ENCODE peak calls at places on chromosomes 2 and 18, in nine cellular contexts. O is epithelial cell of esophagus, Q is Panc1, K is bronchial epithelial cell, X is fibroblast of pulmonary artery, A is psoas muscle, P is GM12864, S is AG09309, D is left ventricle myocardium inferior. M is an unnamed sample.

GRCh38 chr2:177282101-177282573 is 17.6 kb upstream of the NFE2L2 start:
- DNase-seq in O (no peak), Q (no peak), K (no peak), X (no peak), A (peak; percentile 71), P (no peak), S (no peak), D (peak; percentile 33), M (peak; percentile 36)

GRCh38 chr2:239721531-239721930 is 303.6 kb downstream of the NDUFA10 start:
- DNase-seq in O (no peak), Q (no peak), K (no peak), X (no peak), A (peak; percentile 41), P (no peak), S (no peak), D (no peak), M (no peak)

GRCh38 chr2:137190411-137191190 is 425.3 kb downstream of the THSD7B start:
- DNase-seq in O (no peak), Q (no peak), K (no peak), X (no peak), A (no peak), P (no peak), S (no peak), D (peak; percentile 22), M (no peak)

GRCh38 chr2:16105664-16106281 is 165.4 kb downstream of the MYCN start:
- DNase-seq in O (no peak), Q (no peak), K (no peak), X (no peak), A (no peak), P (no peak), S (no peak), D (no peak), M (no peak)

GRCh38 chr2:79855264-79856006 is 342.6 kb downstream of the CTNNA2 start:
- DNase-seq in O (no peak), Q (no peak), K (no peak), X (no peak), A (no peak), P (no peak), S (no peak), D (no peak), M (peak; percentile 10)

GRCh38 chr2:136246086-136246669 is 128.2 kb upstream of the CXCR4 start:
- DNase-seq in O (peak; percentile 35), Q (no peak), K (peak; percentile 44), X (peak; percentile 38), A (peak; percentile 63), P (no peak), S (no peak), D (no peak), M (peak; percentile 33)

GRCh38 chr18:62325806-62326645 is 916 bp downstream of the TNFRSF11A start:
- DNase-seq in O (peak; percentile 63), Q (no peak), K (peak; percentile 34), X (peak; percentile 16), A (no peak), P (peak; percentile 10), S (no peak), D (no peak), M (peak; percentile 18)

GRCh38 chr18:48802543-48803428 is 148.0 kb downstream of the SMAD7 start:
- DNase-seq in O (no peak), Q (no peak), K (no peak), X (no peak), A (peak; percentile 52), P (no peak), S (no peak), D (peak; percentile 13), M (no peak)

GRCh38 chr2:1881998-1882397 is 137.7 kb upstream of the PXDN start:
- DNase-seq in O (no peak), Q (no peak), K (no peak), X (no peak), A (no peak), P (no peak), S (no peak), D (no peak), M (no peak)

GRCh38 chr2:106995560-106995959 is 109.6 kb upstream of the ST6GAL2 start:
- DNase-seq in O (no peak), Q (no peak), K (no peak), X (peak; percentile 37), A (no peak), P (no peak), S (no peak), D (no peak), M (no peak)

GRCh38 chr2:219175486-219175885 is 1.2 kb downstream of the CNPPD1 start:
- DNase-seq in O (no peak), Q (no peak), K (no peak), X (no peak), A (no peak), P (no peak), S (no peak), D (no peak), M (no peak)

GRCh38 chr2:219176818-219177593 is at the start of gene CNPPD1:
- DNase-seq in O (peak; percentile 87), Q (peak; percentile 24), K (peak; percentile 68), X (peak; percentile 79), A (peak; percentile 95), P (peak; percentile 55), S (peak; percentile 14), D (peak; percentile 91), M (peak; percentile 87)

GRCh38 chr2:219174801-219175200 is 1.9 kb downstream of the CNPPD1 start:
- DNase-seq in O (no peak), Q (no peak), K (no peak), X (no peak), A (no peak), P (no peak), S (no peak), D (no peak), M (no peak)

GRCh38 chr2:219177594-219178376 is at the start of gene RETREG2:
- DNase-seq in O (peak; percentile 93), Q (peak; percentile 92), K (peak; percentile 90), X (peak; percentile 92), A (peak; percentile 93), P (peak; percentile 72), S (peak; percentile 60), D (peak; percentile 86), M (peak; percentile 90)

GRCh38 chr2:219175928-219176817 is 552 bp downstream of the CNPPD1 start:
- DNase-seq in O (peak; percentile 36), Q (no peak), K (peak; percentile 12), X (peak; percentile 32), A (peak; percentile 74), P (no peak), S (no peak), D (peak; percentile 51), M (peak; percentile 39)
- TF ChIP-seq CTCF in O (peak; percentile 5), Q (peak; percentile 28), K (peak; percentile 16), X (no peak), A (no peak), P (no peak), S (peak; percentile 1), D (peak; percentile 43), M (no peak)

GRCh38 chr2:158716921-158717320 is 78.2 kb upstream of the DAPL1 start:
- DNase-seq in O (no peak), Q (no peak), K (no peak), X (no peak), A (no peak), P (no peak), S (no peak), D (no peak), M (no peak)
- TF ChIP-seq CTCF in O (no peak), Q (no peak), K (no peak), X (no peak), A (no peak), P (no peak), S (no peak), D (no peak), M (no peak)

GRCh38 chr18:12946549-12947354 is 1.1 kb upstream of the SEH1L start:
- DNase-seq in O (peak; percentile 40), Q (no peak), K (peak; percentile 54), X (peak; percentile 97), A (no peak), P (no peak), S (peak; percentile 94), D (peak; percentile 46), M (peak; percentile 69)
- TF ChIP-seq CTCF in O (peak; percentile 5), Q (no peak), K (peak; percentile 6), X (peak; percentile 6), A (no peak), P (no peak), S (peak; percentile 8), D (no peak), M (no peak)

GRCh38 chr2:58448065-58448507 is 207.0 kb upstream of the FANCL start:
- DNase-seq in O (peak; percentile 70), Q (peak; percentile 72), K (peak; percentile 69), X (peak; percentile 80), A (no peak), P (peak; percentile 16), S (peak; percentile 31), D (peak; percentile 20), M (peak; percentile 92)

GRCh38 chr2:58448845-58449244 is 207.7 kb upstream of the FANCL start:
- DNase-seq in O (no peak), Q (no peak), K (no peak), X (no peak), A (no peak), P (no peak), S (no peak), D (no peak), M (no peak)

GRCh38 chr2:58447586-58447985 is 206.5 kb upstream of the FANCL start:
- DNase-seq in O (peak; percentile 73), Q (no peak), K (peak; percentile 86), X (no peak), A (no peak), P (no peak), S (no peak), D (no peak), M (no peak)

GRCh38 chr2:58449286-58450010 is 208.3 kb upstream of the FANCL start:
- DNase-seq in O (peak; percentile 24), Q (no peak), K (peak; percentile 35), X (no peak), A (no peak), P (peak; percentile 7), S (no peak), D (no peak), M (peak; percentile 32)
- TF ChIP-seq CTCF in O (no peak), Q (no peak), K (no peak), X (no peak), A (no peak), P (no peak), S (no peak), D (no peak), M (peak; percentile 36)

DNA sequence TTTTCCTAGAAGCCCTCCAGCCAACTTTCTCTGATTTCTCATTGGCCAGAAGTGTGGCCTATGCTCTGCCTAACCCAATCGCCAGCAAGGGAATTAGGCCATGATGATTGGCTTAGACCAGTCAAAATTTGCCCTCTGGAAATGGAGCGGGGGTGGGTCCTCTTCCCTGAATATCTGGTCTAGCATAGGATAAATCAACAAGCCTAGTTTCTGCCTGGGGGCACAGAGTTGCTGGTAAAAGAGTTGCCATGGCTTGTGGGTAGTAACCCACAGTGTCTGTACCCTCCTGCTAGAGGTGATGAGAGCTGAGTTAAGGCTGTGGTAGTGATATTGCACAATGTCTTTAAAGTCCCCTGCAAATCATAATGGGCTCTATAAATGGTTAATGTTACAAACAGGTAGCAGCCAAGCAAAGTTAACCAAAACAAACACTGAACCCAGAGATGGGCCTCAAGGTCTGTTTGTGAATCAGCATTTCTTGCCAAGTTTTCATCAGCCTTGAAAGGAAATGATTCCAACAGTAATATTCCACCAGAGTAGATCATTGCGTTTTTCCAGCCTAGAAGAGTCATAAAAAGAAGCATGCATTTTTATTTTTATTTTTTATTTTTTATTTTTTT is 19.3 kb downstream of the GALM start:
- DNase-seq in O (peak; percentile 33), Q (no peak), K (peak; percentile 59), X (peak; percentile 23), A (no peak), P (no peak), S (no peak), D (no peak), M (peak; percentile 49)
- TF ChIP-seq CTCF in O (no peak), Q (no peak), K (no peak), X (no peak), A (no peak), P (no peak), S (no peak), D (no peak), M (no peak)

GRCh38 chr18:46571756-46572155 is 85.3 kb downstream of the LOXHD1 start:
- DNase-seq in O (no peak), Q (no peak), K (no peak), X (no peak), A (no peak), P (no peak), S (no peak), D (no peak), M (no peak)
- TF ChIP-seq CTCF in O (no peak), Q (no peak), K (no peak), X (no peak), A (no peak), P (no peak), S (no peak), D (no peak), M (no peak)

M was measured in MCF 10A.